ENCODE peak calls at places on chromosomes 5 and 9, in seven cellular contexts. One of them, this sample, is unnamed.

GRCh38 chr5:86546582-86546981 is 71.2 kb upstream of the COX7C start:
- DNase-seq in lung: no peak
- DNase-seq in heart right ventricle: no peak
- DNase-seq in uterus: no peak
- DNase-seq in IMR-90: no peak
- DNase-seq in aorta: no peak
- DNase-seq in CD8-positive, alpha-beta T cell: no peak
- DNase-seq in this sample: no peak

GRCh38 chr5:112329429-112330090 is 89.5 kb downstream of the EPB41L4A start:
- DNase-seq in lung: no peak
- DNase-seq in heart right ventricle: no peak
- DNase-seq in uterus: no peak
- DNase-seq in IMR-90: no peak
- DNase-seq in aorta: no peak
- DNase-seq in CD8-positive, alpha-beta T cell: no peak
- DNase-seq in this sample: no peak

GRCh38 chr5:134567651-134568338 is 42.3 kb downstream of the JADE2 start:
- DNase-seq in lung: peak
- DNase-seq in heart right ventricle: no peak
- DNase-seq in uterus: peak
- DNase-seq in IMR-90: peak
- DNase-seq in aorta: peak
- DNase-seq in CD8-positive, alpha-beta T cell: no peak
- DNase-seq in this sample: no peak

GRCh38 chr9:93906182-93906880 is 48.8 kb downstream of the BARX1 start:
- DNase-seq in lung: no peak
- DNase-seq in heart right ventricle: no peak
- DNase-seq in uterus: no peak
- DNase-seq in IMR-90: no peak
- DNase-seq in aorta: peak
- DNase-seq in CD8-positive, alpha-beta T cell: no peak
- DNase-seq in this sample: no peak

GRCh38 chr9:35424356-35425352 is 65.3 kb upstream of the RUSC2 start:
- DNase-seq in lung: no peak
- DNase-seq in heart right ventricle: no peak
- DNase-seq in uterus: no peak
- DNase-seq in IMR-90: no peak
- DNase-seq in aorta: no peak
- DNase-seq in CD8-positive, alpha-beta T cell: no peak
- DNase-seq in this sample: no peak

GRCh38 chr9:84277646-84278045 is 62.9 kb downstream of the SLC28A3 start:
- DNase-seq in lung: no peak
- DNase-seq in heart right ventricle: no peak
- DNase-seq in uterus: no peak
- DNase-seq in IMR-90: peak
- DNase-seq in aorta: no peak
- DNase-seq in CD8-positive, alpha-beta T cell: no peak
- DNase-seq in this sample: no peak

GRCh38 chr9:77384406-77384805 is 207.1 kb downstream of the VPS13A start:
- DNase-seq in lung: no peak
- DNase-seq in heart right ventricle: no peak
- DNase-seq in uterus: no peak
- DNase-seq in IMR-90: peak
- DNase-seq in aorta: no peak
- DNase-seq in CD8-positive, alpha-beta T cell: no peak
- DNase-seq in this sample: no peak

GRCh38 chr5:72816297-72817075 is at the start of gene TNPO1:
- DNase-seq in lung: peak
- DNase-seq in heart right ventricle: peak
- DNase-seq in uterus: peak
- DNase-seq in IMR-90: peak
- DNase-seq in aorta: peak
- DNase-seq in CD8-positive, alpha-beta T cell: peak
- DNase-seq in this sample: peak

GRCh38 chr9:83544002-83544698 is 5.9 kb upstream of the FRMD3 start:
- DNase-seq in lung: no peak
- DNase-seq in heart right ventricle: peak
- DNase-seq in uterus: no peak
- DNase-seq in IMR-90: peak
- DNase-seq in aorta: no peak
- DNase-seq in CD8-positive, alpha-beta T cell: no peak
- DNase-seq in this sample: peak

GRCh38 chr9:86639899-86640379 is 285.7 kb upstream of the TUT7 start:
- DNase-seq in lung: no peak
- DNase-seq in heart right ventricle: no peak
- DNase-seq in uterus: no peak
- DNase-seq in IMR-90: no peak
- DNase-seq in aorta: no peak
- DNase-seq in CD8-positive, alpha-beta T cell: no peak
- DNase-seq in this sample: peak

GRCh38 chr5:77129386-77129785 is 42.3 kb upstream of the ZBED3 start:
- DNase-seq in lung: no peak
- DNase-seq in heart right ventricle: no peak
- DNase-seq in uterus: peak
- DNase-seq in IMR-90: peak
- DNase-seq in aorta: no peak
- DNase-seq in CD8-positive, alpha-beta T cell: peak
- DNase-seq in this sample: no peak

GRCh38 chr5:180557201-180557809 is 34.0 kb downstream of the SCGB3A1 start:
- DNase-seq in lung: no peak
- DNase-seq in heart right ventricle: no peak
- DNase-seq in uterus: no peak
- DNase-seq in IMR-90: peak
- DNase-seq in aorta: no peak
- DNase-seq in CD8-positive, alpha-beta T cell: no peak
- DNase-seq in this sample: no peak

GRCh38 chr5:61245486-61245885 is 83.2 kb upstream of the SMIM15 start:
- DNase-seq in lung: no peak
- DNase-seq in heart right ventricle: no peak
- DNase-seq in uterus: no peak
- DNase-seq in IMR-90: peak
- DNase-seq in aorta: no peak
- DNase-seq in CD8-positive, alpha-beta T cell: no peak
- DNase-seq in this sample: no peak

GRCh38 chr5:76737846-76738245 is 21.9 kb downstream of the F2R start:
- DNase-seq in lung: no peak
- DNase-seq in heart right ventricle: no peak
- DNase-seq in uterus: no peak
- DNase-seq in IMR-90: peak
- DNase-seq in aorta: no peak
- DNase-seq in CD8-positive, alpha-beta T cell: no peak
- DNase-seq in this sample: no peak

GRCh38 chr9:78866228-78867132 is 569.6 kb downstream of the PSAT1 start:
- DNase-seq in lung: no peak
- DNase-seq in heart right ventricle: no peak
- DNase-seq in uterus: no peak
- DNase-seq in IMR-90: peak
- DNase-seq in aorta: no peak
- DNase-seq in CD8-positive, alpha-beta T cell: no peak
- DNase-seq in this sample: no peak
- H3K27ac ChIP-seq in lung: no peak
- H3K27ac ChIP-seq in heart right ventricle: no peak
- H3K27ac ChIP-seq in uterus: no peak
- H3K27ac ChIP-seq in IMR-90: peak
- H3K27ac ChIP-seq in aorta: no peak
- H3K27ac ChIP-seq in CD8-positive, alpha-beta T cell: no peak
- H3K27ac ChIP-seq in this sample: no peak

GRCh38 chr9:136333045-136333444 is 5.7 kb downstream of the GPSM1 start:
- DNase-seq in lung: no peak
- DNase-seq in heart right ventricle: no peak
- DNase-seq in uterus: no peak
- DNase-seq in IMR-90: no peak
- DNase-seq in aorta: no peak
- DNase-seq in CD8-positive, alpha-beta T cell: no peak
- DNase-seq in this sample: no peak
- H3K27ac ChIP-seq in lung: no peak
- H3K27ac ChIP-seq in heart right ventricle: no peak
- H3K27ac ChIP-seq in uterus: no peak
- H3K27ac ChIP-seq in IMR-90: no peak
- H3K27ac ChIP-seq in aorta: no peak
- H3K27ac ChIP-seq in CD8-positive, alpha-beta T cell: no peak
- H3K27ac ChIP-seq in this sample: no peak

GRCh38 chr9:123069010-123069481 is 35.6 kb downstream of the GPR21 start:
- DNase-seq in lung: no peak
- DNase-seq in heart right ventricle: no peak
- DNase-seq in uterus: no peak
- DNase-seq in IMR-90: peak
- DNase-seq in aorta: no peak
- DNase-seq in CD8-positive, alpha-beta T cell: no peak
- DNase-seq in this sample: no peak
- H3K27ac ChIP-seq in lung: no peak
- H3K27ac ChIP-seq in heart right ventricle: no peak
- H3K27ac ChIP-seq in uterus: peak
- H3K27ac ChIP-seq in IMR-90: peak
- H3K27ac ChIP-seq in aorta: peak
- H3K27ac ChIP-seq in CD8-positive, alpha-beta T cell: no peak
- H3K27ac ChIP-seq in this sample: no peak

GRCh38 chr5:125412561-125413535 is 666.4 kb upstream of the ZNF608 start:
- DNase-seq in lung: peak
- DNase-seq in heart right ventricle: peak
- DNase-seq in uterus: peak
- DNase-seq in IMR-90: peak
- DNase-seq in aorta: peak
- DNase-seq in CD8-positive, alpha-beta T cell: no peak
- DNase-seq in this sample: peak

GRCh38 chr5:125416055-125416454 is 669.6 kb upstream of the ZNF608 start:
- DNase-seq in lung: no peak
- DNase-seq in heart right ventricle: no peak
- DNase-seq in uterus: no peak
- DNase-seq in IMR-90: no peak
- DNase-seq in aorta: no peak
- DNase-seq in CD8-positive, alpha-beta T cell: no peak
- DNase-seq in this sample: no peak

GRCh38 chr5:125412051-125412560 is 665.7 kb upstream of the ZNF608 start:
- DNase-seq in lung: no peak
- DNase-seq in heart right ventricle: no peak
- DNase-seq in uterus: no peak
- DNase-seq in IMR-90: no peak
- DNase-seq in aorta: no peak
- DNase-seq in CD8-positive, alpha-beta T cell: no peak
- DNase-seq in this sample: no peak

GRCh38 chr5:125415126-125415525 is 668.7 kb upstream of the ZNF608 start:
- DNase-seq in lung: no peak
- DNase-seq in heart right ventricle: no peak
- DNase-seq in uterus: no peak
- DNase-seq in IMR-90: no peak
- DNase-seq in aorta: no peak
- DNase-seq in CD8-positive, alpha-beta T cell: no peak
- DNase-seq in this sample: no peak

DNA sequence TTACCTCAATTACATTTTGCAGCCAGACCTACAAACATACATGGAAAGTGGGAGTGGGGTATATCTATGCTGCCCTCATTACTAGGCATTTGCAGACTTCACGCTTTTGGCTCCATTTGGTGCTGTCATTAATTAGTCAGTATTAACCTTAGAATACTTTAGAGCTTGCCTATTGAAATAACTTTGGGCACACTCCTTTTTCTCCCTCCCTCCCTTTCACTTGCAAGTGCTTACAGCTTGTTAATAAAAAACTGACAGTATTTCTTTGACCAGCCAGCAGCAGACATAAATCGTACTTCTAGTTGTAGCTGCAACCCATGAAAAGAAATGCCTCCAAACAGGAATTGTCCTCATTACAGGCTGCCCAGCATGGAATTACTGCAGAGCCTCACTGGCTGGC is 667.4 kb upstream of the ZNF608 start:
- DNase-seq in lung: no peak
- DNase-seq in heart right ventricle: no peak
- DNase-seq in uterus: no peak
- DNase-seq in IMR-90: no peak
- DNase-seq in aorta: no peak
- DNase-seq in CD8-positive, alpha-beta T cell: no peak
- DNase-seq in this sample: no peak
- H3K27ac ChIP-seq in lung: no peak
- H3K27ac ChIP-seq in heart right ventricle: no peak
- H3K27ac ChIP-seq in uterus: peak
- H3K27ac ChIP-seq in IMR-90: no peak
- H3K27ac ChIP-seq in aorta: no peak
- H3K27ac ChIP-seq in CD8-positive, alpha-beta T cell: no peak
- H3K27ac ChIP-seq in this sample: no peak

GRCh38 chr9:127506814-127507750 is 55.8 kb downstream of the LRSAM1 start:
- DNase-seq in lung: no peak
- DNase-seq in heart right ventricle: no peak
- DNase-seq in uterus: no peak
- DNase-seq in IMR-90: peak
- DNase-seq in aorta: no peak
- DNase-seq in CD8-positive, alpha-beta T cell: no peak
- DNase-seq in this sample: no peak
- H3K27ac ChIP-seq in lung: peak
- H3K27ac ChIP-seq in heart right ventricle: no peak
- H3K27ac ChIP-seq in uterus: peak
- H3K27ac ChIP-seq in IMR-90: peak
- H3K27ac ChIP-seq in aorta: no peak
- H3K27ac ChIP-seq in CD8-positive, alpha-beta T cell: no peak
- H3K27ac ChIP-seq in this sample: peak

GRCh38 chr9:104200456-104200994 is 106.4 kb downstream of the SMC2 start:
- DNase-seq in lung: no peak
- DNase-seq in heart right ventricle: no peak
- DNase-seq in uterus: no peak
- DNase-seq in IMR-90: no peak
- DNase-seq in aorta: no peak
- DNase-seq in CD8-positive, alpha-beta T cell: no peak
- DNase-seq in this sample: no peak
- H3K27ac ChIP-seq in lung: no peak
- H3K27ac ChIP-seq in heart right ventricle: no peak
- H3K27ac ChIP-seq in uterus: no peak
- H3K27ac ChIP-seq in IMR-90: no peak
- H3K27ac ChIP-seq in aorta: no peak
- H3K27ac ChIP-seq in CD8-positive, alpha-beta T cell: no peak
- H3K27ac ChIP-seq in this sample: no peak

GRCh38 chr9:121331992-121332685 is 37.9 kb downstream of the STOM start:
- DNase-seq in lung: no peak
- DNase-seq in heart right ventricle: no peak
- DNase-seq in uterus: no peak
- DNase-seq in IMR-90: peak
- DNase-seq in aorta: peak
- DNase-seq in CD8-positive, alpha-beta T cell: no peak
- DNase-seq in this sample: no peak
- H3K27ac ChIP-seq in lung: peak
- H3K27ac ChIP-seq in heart right ventricle: peak
- H3K27ac ChIP-seq in uterus: peak
- H3K27ac ChIP-seq in IMR-90: peak
- H3K27ac ChIP-seq in aorta: peak
- H3K27ac ChIP-seq in CD8-positive, alpha-beta T cell: no peak
- H3K27ac ChIP-seq in this sample: peak

This sample was measured in stomach.